ENCODE peak calls at places on chromosome 5, in four cellular contexts. N is A549, L is HepG2, G is K562. T is an unnamed sample.

GRCh38 chr5:91291628-91292569 is 91.2 kb downstream of the ARRDC3 start:
- DNase-seq in N (no peak), G (no peak), L (no peak), T (no peak)

GRCh38 chr5:54669845-54670635 is 152.5 kb downstream of the SNX18 start:
- DNase-seq in N (no peak), L (no peak), G (no peak), T (no peak)

GRCh38 chr5:69136296-69136695 is 30.7 kb upstream of the CCNB1 start:
- DNase-seq in G (no peak), N (no peak), L (no peak), T (no peak)

GRCh38 chr5:39876146-39876545 is 451.4 kb upstream of the DAB2 start:
- DNase-seq in N (no peak), L (no peak), G (no peak), T (no peak)

GRCh38 chr5:171122372-171122771 is 186.7 kb upstream of the TLX3 start:
- DNase-seq in L (no peak), G (no peak), N (no peak), T (no peak)

GRCh38 chr5:75265731-75266130 is 29.1 kb upstream of the ANKRD31 start:
- DNase-seq in L (peak; percentile 40), N (peak; percentile 21), G (no peak), T (no peak)

GRCh38 chr5:149271717-149272558 is at the start of gene AFAP1L1:
- DNase-seq in G (peak; percentile 19), N (peak; percentile 60), L (peak; percentile 6), T (peak; percentile 53)

GRCh38 chr5:127031147-127031862 is 947 bp upstream of the MARCHF3 start:
- DNase-seq in L (no peak), G (peak; percentile 39), N (peak; percentile 9), T (peak; percentile 28)

GRCh38 chr5:34597034-34597433 is 59.1 kb upstream of the RAI14 start:
- DNase-seq in N (no peak), L (no peak), G (no peak), T (no peak)

GRCh38 chr5:64273276-64273675 is 107.6 kb downstream of the RNF180 start:
- DNase-seq in G (no peak), L (no peak), N (no peak), T (no peak)

GRCh38 chr5:92017786-92018185 is 634.7 kb upstream of the ARRDC3 start:
- DNase-seq in G (no peak), L (no peak), N (peak; percentile 5), T (no peak)

GRCh38 chr5:7866194-7866593 is 2.6 kb downstream of the FASTKD3 start:
- DNase-seq in L (no peak), G (no peak), N (no peak), T (no peak)

GRCh38 chr5:176819476-176819875 is 9.1 kb downstream of the UNC5A start:
- DNase-seq in G (peak; percentile 67), N (no peak), L (no peak), T (no peak)

GRCh38 chr5:157743163-157744054 is at the start of gene LSM11:
- DNase-seq in G (peak; percentile 94), L (peak; percentile 67), N (peak; percentile 82), T (peak; percentile 90)

GRCh38 chr5:179497636-179498365 is 52.6 kb upstream of the RUFY1 start:
- DNase-seq in L (no peak), G (no peak), N (no peak), T (no peak)

GRCh38 chr5:179494774-179495173 is 55.6 kb upstream of the RUFY1 start:
- DNase-seq in N (no peak), G (no peak), L (no peak), T (no peak)

DNA sequence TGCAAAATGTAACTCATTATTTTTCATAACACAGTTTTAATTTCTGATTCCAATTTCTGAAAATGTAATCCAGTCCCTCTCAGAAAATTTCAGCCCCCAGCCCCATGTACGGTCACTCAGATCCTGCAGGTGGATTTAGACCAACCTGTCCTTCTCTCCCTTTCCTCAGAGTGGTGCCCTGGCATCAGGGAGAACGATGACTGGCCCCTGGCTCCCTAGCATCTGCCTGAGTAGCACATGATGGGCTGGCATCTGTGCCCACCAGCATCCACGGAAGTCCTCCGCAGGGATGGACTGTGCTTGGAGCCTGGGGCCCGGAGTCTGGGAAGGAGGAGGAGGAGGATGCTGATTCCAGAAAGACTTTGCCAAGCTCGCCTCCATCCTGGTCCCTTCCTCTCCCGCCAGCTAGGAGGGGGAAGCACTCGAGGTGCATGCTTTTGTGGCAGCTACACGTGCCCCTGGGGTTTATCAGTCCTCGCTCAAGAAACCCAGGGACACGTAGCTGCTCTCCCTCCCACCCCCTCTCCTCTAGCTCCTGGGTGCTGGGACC is 54.4 kb upstream of the RUFY1 start:
- DNase-seq in N (no peak), L (no peak), G (no peak), T (no peak)
- TF ChIP-seq ESRRA in N (no peak), L (no peak), G (no peak), T (no peak)

DNA sequence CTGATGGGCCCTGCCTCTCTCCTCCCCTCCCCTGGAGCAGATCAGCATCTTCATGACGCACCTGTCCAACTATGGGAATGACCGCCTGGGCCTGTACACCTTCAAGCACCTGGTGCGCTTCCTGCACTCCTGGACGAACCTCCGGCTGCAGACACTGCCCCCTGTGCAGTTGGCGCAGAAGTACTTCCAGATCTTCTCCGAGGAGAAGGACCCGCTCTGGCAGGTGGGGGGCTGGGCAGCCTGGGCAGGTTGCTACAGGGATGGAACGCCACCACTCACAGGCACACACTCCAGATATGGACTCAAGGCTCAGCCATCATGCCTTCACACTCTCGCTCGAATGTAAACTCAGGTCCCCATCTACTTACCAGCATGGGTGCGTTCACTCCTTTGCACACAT is 32.1 kb downstream of the NDST1 start:
- DNase-seq in G (no peak), L (no peak), N (no peak), T (no peak)
- TF ChIP-seq HMGXB4 in G (no peak), L (no peak), N (no peak), T (no peak)

GRCh38 chr5:52269395-52269794 is 518.3 kb upstream of the ITGA1 start:
- DNase-seq in L (no peak), N (no peak), G (no peak), T (no peak)

DNA sequence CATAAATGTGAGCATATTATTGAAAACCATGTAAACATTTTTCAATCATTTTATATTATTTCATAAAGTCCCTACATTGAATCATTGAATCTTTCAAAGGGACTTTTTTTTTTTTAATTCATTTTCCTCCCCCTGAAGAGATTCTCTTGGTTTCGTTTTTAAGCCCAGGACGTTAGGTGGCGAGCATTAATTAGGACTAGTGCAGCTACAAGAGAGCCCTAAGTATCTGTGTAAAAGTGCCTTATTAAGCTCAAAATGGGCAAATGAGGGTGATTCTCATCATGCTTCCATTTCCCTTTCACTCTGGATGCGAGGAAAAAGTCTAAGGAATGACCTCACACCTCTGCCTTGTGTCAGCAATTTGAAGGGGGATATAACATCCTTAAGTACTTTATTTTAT is 517.9 kb upstream of the ITGA1 start:
- DNase-seq in G (no peak), N (no peak), L (no peak), T (no peak)
- TF ChIP-seq ESRRA in G (no peak), N (no peak), L (no peak), T (no peak)

GRCh38 chr5:51378061-51378409 is 5.2 kb upstream of the ISL1 start:
- DNase-seq in L (no peak), G (no peak), N (no peak), T (no peak)

GRCh38 chr5:51378778-51379652 is 4.2 kb upstream of the ISL1 start:
- DNase-seq in L (no peak), G (no peak), N (no peak), T (peak; percentile 45)

GRCh38 chr5:51376504-51376903 is 6.7 kb upstream of the ISL1 start:
- DNase-seq in L (no peak), N (no peak), G (no peak), T (no peak)

GRCh38 chr5:51377151-51378060 is 5.8 kb upstream of the ISL1 start:
- DNase-seq in N (no peak), L (no peak), G (no peak), T (peak; percentile 26)

DNA sequence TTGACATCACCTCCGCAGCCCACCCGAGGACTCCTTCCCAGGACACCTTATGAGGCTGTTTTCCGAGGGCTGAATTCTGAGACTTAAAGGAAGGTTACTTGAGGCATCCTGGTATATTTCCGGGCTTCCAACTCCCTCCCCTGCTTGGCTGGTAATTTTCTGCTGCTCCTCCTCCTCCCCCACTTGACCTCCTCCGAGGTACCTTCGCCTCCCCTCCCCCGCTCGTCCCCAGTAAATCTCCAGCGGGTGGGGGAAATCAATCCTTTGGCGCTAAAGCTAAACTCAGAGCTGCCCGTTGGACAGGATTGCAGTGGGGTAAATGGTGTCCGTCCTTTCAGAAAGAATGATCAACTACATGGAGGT is 4.9 kb upstream of the ISL1 start:
- DNase-seq in N (no peak), L (no peak), G (no peak), T (peak; percentile 56)
- TF ChIP-seq HMGXB4 in N (no peak), L (no peak), G (no peak), T (no peak)

DNA sequence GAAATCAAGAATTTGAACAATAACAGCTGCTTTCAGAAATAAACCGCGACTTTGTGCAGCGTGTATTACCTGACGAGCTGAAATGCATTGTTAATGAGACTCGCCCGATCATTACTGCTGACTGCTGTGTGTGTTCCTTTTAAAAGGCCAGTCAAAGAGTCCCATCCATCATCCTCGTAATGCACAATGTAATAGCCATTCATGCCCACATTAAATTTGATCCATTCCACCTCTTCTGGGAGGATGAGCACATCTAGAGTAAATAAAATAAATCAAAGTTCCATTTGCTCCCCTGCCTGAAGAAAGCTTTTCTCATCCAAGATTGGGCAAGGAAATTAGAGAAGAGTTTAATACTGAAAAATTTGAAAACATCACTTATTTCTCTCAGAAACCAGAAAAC is 22.0 kb downstream of the ERAP1 start:
- DNase-seq in N (no peak), G (no peak), L (no peak), T (no peak)
- TF ChIP-seq ESRRA in N (no peak), G (no peak), L (no peak), T (no peak)

GRCh38 chr5:42691413-42691861 is 65.2 kb upstream of the CCDC152 start:
- DNase-seq in G (no peak), L (no peak), N (no peak), T (no peak)
- TF ChIP-seq HMGXB4 in G (no peak), L (no peak), N (no peak), T (no peak)

DNA sequence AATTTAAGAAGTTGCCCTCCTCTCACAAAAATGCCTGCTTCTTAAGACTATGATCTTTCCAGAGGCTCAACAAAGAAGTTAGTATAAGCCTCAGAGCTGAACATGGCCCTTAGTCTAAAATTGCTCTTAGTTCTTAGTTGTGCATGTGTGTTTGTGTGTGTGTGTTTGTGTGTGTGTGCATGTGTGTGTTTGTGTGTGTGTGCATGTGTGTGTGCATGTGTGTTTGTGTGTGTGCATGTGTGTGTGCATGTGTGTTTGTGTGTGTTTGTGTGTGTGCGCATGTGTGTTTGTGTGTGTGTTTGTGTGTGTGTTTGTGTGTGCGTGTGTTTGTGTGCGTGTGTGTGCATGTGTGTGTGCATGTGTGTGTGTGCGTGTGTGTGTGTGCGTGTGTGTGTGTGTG is 15.8 kb downstream of the IL31RA start:
- DNase-seq in N (no peak), G (no peak), L (no peak), T (no peak)
- TF ChIP-seq ESRRA in N (no peak), G (no peak), L (no peak), T (no peak)

DNA sequence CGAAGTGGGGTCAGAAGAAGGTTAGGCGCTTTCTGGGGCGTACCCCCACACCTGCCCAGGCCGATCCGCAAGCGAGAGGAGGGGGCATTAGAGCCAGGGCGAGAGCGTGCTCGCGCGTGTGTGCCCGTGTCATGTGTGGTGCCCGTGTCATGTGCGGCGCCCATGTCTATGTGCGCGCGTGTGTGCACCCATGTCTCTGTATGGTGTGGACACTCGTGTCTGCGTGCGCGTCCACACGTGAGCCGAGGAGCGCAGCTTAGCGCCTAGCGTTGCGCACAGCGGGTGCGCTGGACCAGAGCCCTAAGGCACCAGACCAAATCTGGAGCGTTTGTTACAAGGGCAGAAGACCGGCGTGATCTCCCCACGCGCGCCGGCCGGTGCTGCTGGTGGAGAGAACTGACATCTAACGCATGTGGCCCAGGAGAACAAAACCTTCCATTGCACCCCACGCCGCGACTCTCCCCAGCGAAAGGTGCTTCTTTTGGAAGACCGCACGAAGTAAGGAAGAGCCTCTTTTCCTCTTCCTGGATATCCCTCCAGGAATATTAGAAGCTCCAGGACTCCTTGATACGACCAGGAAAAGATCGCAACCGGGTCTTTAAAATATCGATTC is 639 bp downstream of the NIM1K start:
- DNase-seq in N (no peak), G (no peak), L (no peak), T (no peak)
- TF ChIP-seq HMGXB4 in N (no peak), G (no peak), L (no peak), T (no peak)